ENCODE peak calls at places on chromosomes 2 and 18, in six cellular contexts. H is hepatocyte, D is kidney, S is EL, A is mucosa of gallbladder, X is GM12891. B is an unnamed sample.

GRCh38 chr2:39730685-39731302 is 48.3 kb downstream of the THUMPD2 start:
- DNase-seq in H (peak; percentile 41), D (no peak), S (peak; percentile 37), A (no peak), X (no peak), B (peak; percentile 65)

GRCh38 chr2:26613241-26614204 is 27.6 kb downstream of the CIB4 start:
- DNase-seq in H (no peak), D (no peak), S (no peak), A (no peak), X (no peak), B (peak; percentile 22)

GRCh38 chr2:191321861-191322662 is 76.9 kb downstream of the MYO1B start:
- DNase-seq in H (no peak), D (no peak), S (peak; percentile 91), A (no peak), X (no peak), B (peak; percentile 84)

GRCh38 chr2:63738019-63738418 is 103.7 kb upstream of the UGP2 start:
- DNase-seq in H (no peak), D (no peak), S (no peak), A (no peak), X (no peak), B (peak; percentile 55)

GRCh38 chr18:67144342-67144741 is 372.2 kb downstream of the DSEL start:
- DNase-seq in H (no peak), D (no peak), S (no peak), A (no peak), X (no peak), B (no peak)

GRCh38 chr2:191622374-191623320 is 55.3 kb upstream of the NABP1 start:
- DNase-seq in H (peak; percentile 34), D (no peak), S (no peak), A (no peak), X (no peak), B (no peak)

GRCh38 chr2:23497063-23497462 is 112.1 kb downstream of the KLHL29 start:
- DNase-seq in H (no peak), D (no peak), S (peak; percentile 2), A (no peak), X (no peak), B (peak; percentile 41)

GRCh38 chr2:188570365-188570764 is 278.7 kb downstream of the GULP1 start:
- DNase-seq in H (no peak), D (no peak), S (no peak), A (no peak), X (no peak), B (no peak)

GRCh38 chr18:8117008-8117376 is 492.2 kb upstream of the RAB12 start:
- DNase-seq in H (no peak), D (no peak), S (no peak), A (no peak), X (no peak), B (no peak)

B was measured in cardiac fibroblast.